ENCODE peak calls at places on chromosomes 3 and 15, in ten cellular contexts. S, A, L, Y, F, M, V, Q, N and W are unnamed samples.
A peak's percentile ranks its signal among the peaks of the same experiment; 100 is the strongest.

GRCh38 chr3:102158080-102158756 is 276.6 kb upstream of the ZPLD1 start:
- DNase-seq in A (no peak), V (no peak), F (no peak), Y (no peak), N (no peak), M (no peak), Q (no peak), S (no peak), L (no peak), W (no peak)

GRCh38 chr3:100175637-100176250 is 61.4 kb upstream of the FILIP1L start:
- DNase-seq in S (no peak), A (no peak), V (no peak), Q (no peak), L (no peak), N (no peak), Y (no peak), M (no peak), F (no peak), W (no peak)

GRCh38 chr3:13185737-13186136 is 112.5 kb upstream of the IQSEC1 start:
- DNase-seq in Q (no peak), V (no peak), A (no peak), N (no peak), S (no peak), Y (no peak), F (no peak), M (no peak), L (no peak), W (no peak)

GRCh38 chr3:127452321-127452821 is 138.2 kb downstream of the TPRA1 start:
- DNase-seq in L (peak; percentile 69), A (no peak), S (no peak), V (peak; percentile 39), Y (no peak), F (no peak), Q (no peak), N (no peak), M (no peak), W (no peak)

GRCh38 chr3:487580-487979 is 291.0 kb downstream of the CHL1 start:
- DNase-seq in M (no peak), Q (no peak), S (no peak), A (no peak), V (no peak), L (no peak), Y (no peak), F (no peak), N (no peak), W (no peak)

GRCh38 chr3:171753025-171753472 is 57.2 kb downstream of the PLD1 start:
- DNase-seq in F (no peak), M (peak; percentile 17), V (no peak), Y (no peak), S (peak; percentile 69), Q (no peak), N (no peak), L (no peak), A (no peak), W (no peak)

GRCh38 chr3:136730595-136731273 is 21.4 kb downstream of the STAG1 start:
- DNase-seq in Q (no peak), S (no peak), Y (no peak), V (no peak), F (no peak), A (no peak), N (no peak), M (no peak), L (no peak), W (no peak)

GRCh38 chr3:87076951-87077350 is 86.0 kb upstream of the VGLL3 start:
- DNase-seq in V (no peak), Q (no peak), S (peak; percentile 78), A (no peak), Y (peak; percentile 27), M (peak; percentile 54), F (peak; percentile 57), L (no peak), N (no peak), W (no peak)

GRCh38 chr15:72358532-72359180 is 17.2 kb downstream of the HEXA start:
- DNase-seq in S (peak; percentile 81), L (no peak), F (peak; percentile 81), V (no peak), Y (peak; percentile 74), N (no peak), A (peak; percentile 67), M (no peak), Q (no peak), W (peak; percentile 93)